ENCODE peak calls at places on chromosome 19, in eight cellular contexts. M, B, U, H, G, W, S and X are unnamed samples.

GRCh38 chr19:9913237-9914000 is 22.9 kb downstream of the OLFM2 start:
- DNase-seq in B (no peak), U (no peak), W (no peak), H (no peak), S (no peak), G (no peak), M (no peak), X (no peak)

GRCh38 chr19:17703823-17704463 is 15.3 kb upstream of the MAP1S start:
- DNase-seq in B (no peak), M (peak), G (no peak), U (peak), S (no peak), W (peak), H (peak), X (no peak)

GRCh38 chr19:32843716-32844245 is 25.8 kb downstream of the SLC7A9 start:
- DNase-seq in M (peak), H (no peak), S (no peak), U (no peak), B (no peak), G (no peak), W (no peak), X (no peak)

GRCh38 chr19:6521718-6522646 is 8.8 kb upstream of the TNFSF9 start:
- DNase-seq in G (no peak), W (peak), U (peak), M (no peak), S (no peak), H (no peak), B (no peak), X (no peak)

GRCh38 chr19:55586976-55587668 is 6.5 kb upstream of the ZNF579 start:
- DNase-seq in S (peak), W (peak), H (peak), G (peak), U (peak), M (peak), B (peak), X (peak)

GRCh38 chr19:10501971-10502523 is 1.1 kb downstream of the KEAP1 start:
- DNase-seq in U (peak), G (peak), M (peak), W (peak), S (no peak), B (peak), H (peak), X (peak)

GRCh38 chr19:18477042-18477760 is 39.3 kb upstream of the ISYNA1 start:
- DNase-seq in G (no peak), W (peak), S (no peak), B (no peak), H (no peak), M (no peak), U (no peak), X (no peak)

GRCh38 chr19:19276386-19276785 is 3.3 kb upstream of the TM6SF2 start:
- DNase-seq in S (no peak), W (no peak), U (no peak), B (no peak), H (no peak), G (no peak), M (no peak), X (no peak)